ENCODE peak calls at places on chromosome 1, in eight cellular contexts. F is HTR-8/SVneo, B is SJCRH30, A is hypothalamus, Q is T47D, C is iris pigment epithelial cell, J is left cardiac atrium, N is progenitor cell of endocrine pancreas. M is an unnamed sample.

GRCh38 chr1:224380003-224380402 is 23.3 kb downstream of the CNIH4 start:
- DNase-seq in F (no peak), B (no peak), A (no peak), Q (no peak), C (peak; percentile 29), J (no peak), N (no peak), M (no peak)

GRCh38 chr1:89952021-89952995 is 42.6 kb upstream of the ZNF326 start:
- DNase-seq in F (no peak), B (no peak), A (no peak), Q (no peak), C (peak; percentile 60), J (no peak), N (no peak), M (peak; percentile 48)

GRCh38 chr1:180988221-180988826 is 34.3 kb downstream of the STX6 start:
- DNase-seq in F (no peak), B (peak; percentile 23), A (no peak), Q (no peak), C (peak; percentile 29), J (no peak), N (no peak), M (no peak)

GRCh38 chr1:247452447-247453039 is 5.4 kb downstream of the OR2B11 start:
- DNase-seq in F (no peak), B (no peak), A (no peak), Q (no peak), C (no peak), J (no peak), N (no peak), M (no peak)

GRCh38 chr1:150024156-150024555 is 13.6 kb upstream of the OTUD7B start:
- DNase-seq in F (no peak), B (no peak), A (no peak), Q (no peak), C (no peak), J (no peak), N (no peak), M (no peak)

GRCh38 chr1:12272770-12273169 is 42.9 kb downstream of the VPS13D start:
- DNase-seq in F (no peak), B (no peak), A (no peak), Q (no peak), C (no peak), J (no peak), N (no peak), M (no peak)

GRCh38 chr1:192732787-192733186 is 76.1 kb upstream of the RGS2 start:
- DNase-seq in F (no peak), B (no peak), A (no peak), Q (no peak), C (no peak), J (no peak), N (no peak), M (no peak)

GRCh38 chr1:167722152-167722869 is 529 bp downstream of the MPZL1 start:
- DNase-seq in F (peak; percentile 41), B (peak; percentile 50), A (no peak), Q (peak; percentile 50), C (peak; percentile 40), J (no peak), N (peak; percentile 58), M (peak; percentile 54)

GRCh38 chr1:84117868-84118267 is 26.2 kb upstream of the PRKACB start:
- DNase-seq in F (no peak), B (no peak), A (no peak), Q (no peak), C (peak; percentile 74), J (no peak), N (no peak), M (peak; percentile 48)

GRCh38 chr1:44807364-44808062 is 362 bp upstream of the DYNLT4 start:
- DNase-seq in F (peak; percentile 83), B (peak; percentile 92), A (peak; percentile 55), Q (peak; percentile 66), C (peak; percentile 100), J (peak; percentile 98), N (peak; percentile 63), M (peak; percentile 93)

GRCh38 chr1:239912471-239912870 is 179.2 kb upstream of the FMN2 start:
- DNase-seq in F (peak; percentile 10), B (no peak), A (no peak), Q (no peak), C (peak; percentile 16), J (no peak), N (no peak), M (peak; percentile 54)

GRCh38 chr1:211648336-211648735 is 27.1 kb downstream of the NEK2 start:
- DNase-seq in F (no peak), B (no peak), A (no peak), Q (no peak), C (peak; percentile 70), J (no peak), N (no peak), M (no peak)

GRCh38 chr1:40409467-40409866 is 35.9 kb downstream of the SMAP2 start:
- DNase-seq in F (no peak), B (no peak), A (no peak), Q (no peak), C (no peak), J (no peak), N (no peak), M (no peak)

GRCh38 chr1:246155923-246156322 is 351.2 kb downstream of the SMYD3 start:
- DNase-seq in F (peak; percentile 14), B (no peak), A (no peak), Q (no peak), C (no peak), J (no peak), N (no peak), M (peak; percentile 54)